ENCODE peak calls at places on chromosome 11, in four cellular contexts. C is activated gamma-delta T cell treated with Interleukin-2 at 50 U/mL for 16 hours; S is smooth muscle cell of the brain vasculature; R is stimulated activated CD4-positive, alpha-beta T cell treated with anti-CD3 and anti-CD28 coated beads, Interleukin-2, amount 100 ng/mL, for 48 hours. L is an unnamed sample.

GRCh38 chr11:12201016-12201985 is 90.9 kb downstream of the MICAL2 start:
- DNase-seq in C (no peak), S (no peak), R (no peak), L (no peak)

GRCh38 chr11:130606781-130607511 is 158.5 kb downstream of the ADAMTS15 start:
- DNase-seq in C (no peak), S (peak), R (no peak), L (no peak)

GRCh38 chr11:122108192-122108799 is 7.7 kb downstream of the BLID start:
- DNase-seq in C (no peak), S (no peak), R (peak), L (peak)

GRCh38 chr11:72787262-72788104 is 6.4 kb downstream of the STARD10 start:
- DNase-seq in C (no peak), S (no peak), R (no peak), L (peak)

GRCh38 chr11:133343951-133344350 is 188.3 kb downstream of the OPCML start:
- DNase-seq in C (no peak), S (no peak), R (no peak), L (no peak)

GRCh38 chr11:17547051-17547577 is at the start of gene OTOG:
- DNase-seq in C (no peak), S (no peak), R (no peak), L (no peak)

GRCh38 chr11:122165972-122166371 is 50.0 kb upstream of the BLID start:
- DNase-seq in C (no peak), S (no peak), R (no peak), L (no peak)

GRCh38 chr11:71551711-71552110 is 3.5 kb downstream of the KRTAP5-9 start:
- DNase-seq in C (no peak), S (no peak), R (no peak), L (no peak)

GRCh38 chr11:103863497-103863896 is 172.9 kb upstream of the DDI1 start:
- DNase-seq in C (no peak), S (no peak), R (no peak), L (no peak)

GRCh38 chr11:102007567-102008437 is 39.4 kb upstream of the CFAP300 start:
- DNase-seq in C (no peak), S (peak), R (no peak), L (no peak)

GRCh38 chr11:1746516-1746931 is 3.9 kb downstream of the IFITM10 start:
- DNase-seq in C (no peak), S (no peak), R (no peak), L (peak)

GRCh38 chr11:92714111-92714510 is 255.3 kb upstream of the MTNR1B start:
- DNase-seq in C (no peak), S (no peak), R (no peak), L (no peak)

GRCh38 chr11:111348147-111348546 is 30.9 kb downstream of the POU2AF1 start:
- DNase-seq in C (no peak), S (no peak), R (no peak), L (no peak)

GRCh38 chr11:111945198-111945597 is 8.1 kb downstream of the DIXDC1 start:
- DNase-seq in C (no peak), S (no peak), R (no peak), L (no peak)

GRCh38 chr11:72233056-72233772 is 8.6 kb downstream of the INPPL1 start:
- DNase-seq in C (no peak), S (no peak), R (no peak), L (no peak)

GRCh38 chr11:111978028-111978771 is 41.1 kb downstream of the DIXDC1 start:
- DNase-seq in C (no peak), S (peak), R (no peak), L (no peak)

GRCh38 chr11:128394436-128395089 is 192.8 kb downstream of the ETS1 start:
- DNase-seq in C (no peak), S (peak), R (no peak), L (no peak)

GRCh38 chr11:87258171-87258833 is 220.6 kb downstream of the TMEM135 start:
- DNase-seq in C (no peak), S (no peak), R (no peak), L (no peak)

GRCh38 chr11:5548440-5548839 is at the start of gene OR52H1:
- DNase-seq in C (no peak), S (no peak), R (no peak), L (no peak)

GRCh38 chr11:64343740-64344133 is 3.7 kb downstream of the CCDC88B start:
- DNase-seq in C (no peak), S (no peak), R (no peak), L (no peak)

GRCh38 chr11:128421577-128421976 is 165.8 kb downstream of the ETS1 start:
- DNase-seq in C (no peak), S (no peak), R (no peak), L (no peak)

GRCh38 chr11:1875093-1875785 is 16.5 kb downstream of the PRR33 start:
- DNase-seq in C (no peak), S (no peak), R (no peak), L (no peak)

GRCh38 chr11:79119491-79120284 is 321.1 kb downstream of the TENM4 start:
- DNase-seq in C (no peak), S (no peak), R (no peak), L (no peak)

GRCh38 chr11:121048464-121049233 is 24.7 kb downstream of the TBCEL start:
- DNase-seq in C (no peak), S (no peak), R (no peak), L (no peak)

GRCh38 chr11:125941606-125942275 is 4.1 kb upstream of the VSIG10L2 start:
- DNase-seq in C (no peak), S (no peak), R (peak), L (peak)

GRCh38 chr11:95371147-95371546 is 140.1 kb upstream of the SESN3 start:
- DNase-seq in C (no peak), S (no peak), R (no peak), L (no peak)

GRCh38 chr11:122215244-122215992 is 99.4 kb upstream of the BLID start:
- DNase-seq in C (peak), S (no peak), R (peak), L (peak)

GRCh38 chr11:3165152-3165705 is at the start of gene OSBPL5:
- DNase-seq in C (peak), S (no peak), R (peak), L (no peak)

GRCh38 chr11:843086-843704 is 543 bp downstream of the TSPAN4 start:
- DNase-seq in C (no peak), S (no peak), R (no peak), L (no peak)

GRCh38 chr11:84607975-84608787 is 1019.0 kb downstream of the DLG2 start:
- DNase-seq in C (no peak), S (no peak), R (no peak), L (no peak)

GRCh38 chr11:77580712-77581337 is 8.9 kb upstream of the AQP11 start:
- DNase-seq in C (no peak), S (no peak), R (no peak), L (no peak)

GRCh38 chr11:105027671-105028070 is 4.7 kb upstream of the CASP5 start:
- DNase-seq in C (no peak), S (no peak), R (no peak), L (no peak)

L was measured in GM12892.